ENCODE peak calls at places on chromosomes 16 and 17, in seven cellular contexts. One of them, this sample, is unnamed.
A peak's percentile ranks its signal among the peaks of the same experiment; 100 is the strongest.

GRCh38 chr16:81866820-81867440 is 87.8 kb downstream of the PLCG2 start:
- DNase-seq in hepatic stellate cell: no peak
- DNase-seq in endodermal cell: no peak
- DNase-seq in stomach: peak; percentile 55
- DNase-seq in activated T-helper 9 cell treated with anti-CD3 and anti-CD28 coated beads, Interleukin-2, amount 50 U/mL, for 16 hours: no peak
- DNase-seq in ovary: peak; percentile 36
- DNase-seq in T-helper 2 cell: no peak
- DNase-seq in this sample: no peak

GRCh38 chr16:74455213-74455612 is 33.9 kb upstream of the CLEC18B start:
- DNase-seq in endodermal cell: no peak
- DNase-seq in activated T-helper 9 cell treated with anti-CD3 and anti-CD28 coated beads, Interleukin-2, amount 50 U/mL, for 16 hours: no peak
- DNase-seq in T-helper 2 cell: no peak
- DNase-seq in ovary: no peak
- DNase-seq in hepatic stellate cell: no peak
- DNase-seq in stomach: no peak
- DNase-seq in this sample: no peak

GRCh38 chr17:76599699-76600460 is 14.2 kb upstream of the ST6GALNAC2 start:
- DNase-seq in T-helper 2 cell: no peak
- DNase-seq in stomach: no peak
- DNase-seq in endodermal cell: no peak
- DNase-seq in activated T-helper 9 cell treated with anti-CD3 and anti-CD28 coated beads, Interleukin-2, amount 50 U/mL, for 16 hours: no peak
- DNase-seq in ovary: no peak
- DNase-seq in hepatic stellate cell: no peak
- DNase-seq in this sample: no peak

GRCh38 chr16:14530046-14530445 is 100.0 kb downstream of the PARN start:
- DNase-seq in ovary: no peak
- DNase-seq in activated T-helper 9 cell treated with anti-CD3 and anti-CD28 coated beads, Interleukin-2, amount 50 U/mL, for 16 hours: no peak
- DNase-seq in stomach: no peak
- DNase-seq in endodermal cell: no peak
- DNase-seq in hepatic stellate cell: no peak
- DNase-seq in T-helper 2 cell: no peak
- DNase-seq in this sample: no peak

GRCh38 chr16:57809843-57810196 is 7.5 kb upstream of the KIFC3 start:
- DNase-seq in endodermal cell: no peak
- DNase-seq in hepatic stellate cell: no peak
- DNase-seq in stomach: no peak
- DNase-seq in activated T-helper 9 cell treated with anti-CD3 and anti-CD28 coated beads, Interleukin-2, amount 50 U/mL, for 16 hours: no peak
- DNase-seq in T-helper 2 cell: no peak
- DNase-seq in ovary: no peak
- DNase-seq in this sample: no peak

GRCh38 chr17:42617956-42618431 is 8.5 kb downstream of the TUBG1 start:
- DNase-seq in stomach: no peak
- DNase-seq in T-helper 2 cell: no peak
- DNase-seq in endodermal cell: no peak
- DNase-seq in hepatic stellate cell: no peak
- DNase-seq in activated T-helper 9 cell treated with anti-CD3 and anti-CD28 coated beads, Interleukin-2, amount 50 U/mL, for 16 hours: no peak
- DNase-seq in ovary: no peak
- DNase-seq in this sample: peak; percentile 37

GRCh38 chr17:17837380-17837821 is 615 bp upstream of the SREBF1 start:
- DNase-seq in activated T-helper 9 cell treated with anti-CD3 and anti-CD28 coated beads, Interleukin-2, amount 50 U/mL, for 16 hours: no peak
- DNase-seq in stomach: no peak
- DNase-seq in T-helper 2 cell: no peak
- DNase-seq in ovary: peak; percentile 43
- DNase-seq in hepatic stellate cell: peak; percentile 87
- DNase-seq in endodermal cell: peak; percentile 84
- DNase-seq in this sample: peak; percentile 39

GRCh38 chr17:36611345-36612072 is 10.1 kb downstream of the MRM1 start:
- DNase-seq in activated T-helper 9 cell treated with anti-CD3 and anti-CD28 coated beads, Interleukin-2, amount 50 U/mL, for 16 hours: no peak
- DNase-seq in stomach: no peak
- DNase-seq in hepatic stellate cell: no peak
- DNase-seq in endodermal cell: no peak
- DNase-seq in T-helper 2 cell: no peak
- DNase-seq in ovary: no peak
- DNase-seq in this sample: no peak

GRCh38 chr16:65480276-65480675 is 358.4 kb upstream of the CDH11 start:
- DNase-seq in endodermal cell: no peak
- DNase-seq in stomach: no peak
- DNase-seq in ovary: no peak
- DNase-seq in hepatic stellate cell: no peak
- DNase-seq in T-helper 2 cell: no peak
- DNase-seq in activated T-helper 9 cell treated with anti-CD3 and anti-CD28 coated beads, Interleukin-2, amount 50 U/mL, for 16 hours: no peak
- DNase-seq in this sample: no peak

GRCh38 chr17:72376486-72377345 is 255.9 kb downstream of the SOX9 start:
- DNase-seq in T-helper 2 cell: no peak
- DNase-seq in ovary: no peak
- DNase-seq in stomach: no peak
- DNase-seq in hepatic stellate cell: no peak
- DNase-seq in endodermal cell: no peak
- DNase-seq in activated T-helper 9 cell treated with anti-CD3 and anti-CD28 coated beads, Interleukin-2, amount 50 U/mL, for 16 hours: no peak
- DNase-seq in this sample: no peak

GRCh38 chr17:53033297-53033696 is 789.4 kb upstream of the KIF2B start:
- DNase-seq in stomach: no peak
- DNase-seq in hepatic stellate cell: no peak
- DNase-seq in ovary: no peak
- DNase-seq in endodermal cell: no peak
- DNase-seq in activated T-helper 9 cell treated with anti-CD3 and anti-CD28 coated beads, Interleukin-2, amount 50 U/mL, for 16 hours: no peak
- DNase-seq in T-helper 2 cell: no peak
- DNase-seq in this sample: no peak

GRCh38 chr17:62792122-62792800 is 15.9 kb downstream of the MARCHF10 start:
- DNase-seq in hepatic stellate cell: peak; percentile 71
- DNase-seq in endodermal cell: peak; percentile 29
- DNase-seq in stomach: no peak
- DNase-seq in activated T-helper 9 cell treated with anti-CD3 and anti-CD28 coated beads, Interleukin-2, amount 50 U/mL, for 16 hours: no peak
- DNase-seq in ovary: no peak
- DNase-seq in T-helper 2 cell: no peak
- DNase-seq in this sample: no peak

GRCh38 chr17:81738801-81739393 is 26.8 kb downstream of the SLC25A10 start:
- DNase-seq in activated T-helper 9 cell treated with anti-CD3 and anti-CD28 coated beads, Interleukin-2, amount 50 U/mL, for 16 hours: no peak
- DNase-seq in stomach: no peak
- DNase-seq in hepatic stellate cell: no peak
- DNase-seq in ovary: no peak
- DNase-seq in endodermal cell: peak; percentile 63
- DNase-seq in T-helper 2 cell: no peak
- DNase-seq in this sample: peak; percentile 12

GRCh38 chr17:28916302-28916934 is 13.5 kb upstream of the DHRS13 start:
- DNase-seq in endodermal cell: peak; percentile 83
- DNase-seq in hepatic stellate cell: no peak
- DNase-seq in T-helper 2 cell: no peak
- DNase-seq in ovary: peak; percentile 52
- DNase-seq in activated T-helper 9 cell treated with anti-CD3 and anti-CD28 coated beads, Interleukin-2, amount 50 U/mL, for 16 hours: no peak
- DNase-seq in stomach: peak; percentile 60
- DNase-seq in this sample: no peak

GRCh38 chr16:87812200-87812656 is 46.4 kb upstream of the KLHDC4 start:
- DNase-seq in stomach: no peak
- DNase-seq in hepatic stellate cell: no peak
- DNase-seq in activated T-helper 9 cell treated with anti-CD3 and anti-CD28 coated beads, Interleukin-2, amount 50 U/mL, for 16 hours: no peak
- DNase-seq in ovary: no peak
- DNase-seq in endodermal cell: no peak
- DNase-seq in T-helper 2 cell: no peak
- DNase-seq in this sample: no peak

GRCh38 chr17:8125947-8126305 is 2.0 kb upstream of the HES7 start:
- DNase-seq in activated T-helper 9 cell treated with anti-CD3 and anti-CD28 coated beads, Interleukin-2, amount 50 U/mL, for 16 hours: no peak
- DNase-seq in hepatic stellate cell: peak; percentile 28
- DNase-seq in T-helper 2 cell: no peak
- DNase-seq in stomach: no peak
- DNase-seq in endodermal cell: peak; percentile 88
- DNase-seq in ovary: no peak
- DNase-seq in this sample: peak; percentile 60

GRCh38 chr16:168424-168823 is 2.6 kb downstream of the HBM start:
- DNase-seq in T-helper 2 cell: no peak
- DNase-seq in ovary: no peak
- DNase-seq in endodermal cell: no peak
- DNase-seq in hepatic stellate cell: no peak
- DNase-seq in activated T-helper 9 cell treated with anti-CD3 and anti-CD28 coated beads, Interleukin-2, amount 50 U/mL, for 16 hours: no peak
- DNase-seq in stomach: no peak
- DNase-seq in this sample: no peak

GRCh38 chr17:36534117-36534880 is at the start of gene MYO19:
- DNase-seq in endodermal cell: peak; percentile 94
- DNase-seq in stomach: peak; percentile 72
- DNase-seq in activated T-helper 9 cell treated with anti-CD3 and anti-CD28 coated beads, Interleukin-2, amount 50 U/mL, for 16 hours: peak; percentile 45
- DNase-seq in ovary: peak; percentile 83
- DNase-seq in hepatic stellate cell: peak; percentile 66
- DNase-seq in T-helper 2 cell: peak; percentile 30
- DNase-seq in this sample: peak; percentile 57

GRCh38 chr16:4179020-4179419 is 62.8 kb upstream of the ADCY9 start:
- DNase-seq in T-helper 2 cell: no peak
- DNase-seq in endodermal cell: no peak
- DNase-seq in hepatic stellate cell: no peak
- DNase-seq in activated T-helper 9 cell treated with anti-CD3 and anti-CD28 coated beads, Interleukin-2, amount 50 U/mL, for 16 hours: no peak
- DNase-seq in stomach: no peak
- DNase-seq in ovary: peak; percentile 40
- DNase-seq in this sample: no peak

GRCh38 chr16:31807086-31807485 is 66.5 kb upstream of the ZNF267 start:
- DNase-seq in activated T-helper 9 cell treated with anti-CD3 and anti-CD28 coated beads, Interleukin-2, amount 50 U/mL, for 16 hours: no peak
- DNase-seq in hepatic stellate cell: no peak
- DNase-seq in ovary: no peak
- DNase-seq in T-helper 2 cell: no peak
- DNase-seq in endodermal cell: no peak
- DNase-seq in stomach: no peak
- DNase-seq in this sample: no peak

GRCh38 chr17:2018716-2019490 is 6.2 kb downstream of the RTN4RL1 start:
- DNase-seq in endodermal cell: no peak
- DNase-seq in hepatic stellate cell: no peak
- DNase-seq in T-helper 2 cell: no peak
- DNase-seq in activated T-helper 9 cell treated with anti-CD3 and anti-CD28 coated beads, Interleukin-2, amount 50 U/mL, for 16 hours: no peak
- DNase-seq in ovary: no peak
- DNase-seq in stomach: no peak
- DNase-seq in this sample: no peak

GRCh38 chr16:19879241-19879792 is 5.3 kb downstream of the GPRC5B start:
- DNase-seq in ovary: no peak
- DNase-seq in activated T-helper 9 cell treated with anti-CD3 and anti-CD28 coated beads, Interleukin-2, amount 50 U/mL, for 16 hours: no peak
- DNase-seq in stomach: no peak
- DNase-seq in endodermal cell: peak; percentile 79
- DNase-seq in hepatic stellate cell: no peak
- DNase-seq in T-helper 2 cell: no peak
- DNase-seq in this sample: peak; percentile 47

GRCh38 chr16:87127061-87127765 is 190.0 kb downstream of the C16orf95 start:
- DNase-seq in ovary: peak; percentile 53
- DNase-seq in activated T-helper 9 cell treated with anti-CD3 and anti-CD28 coated beads, Interleukin-2, amount 50 U/mL, for 16 hours: no peak
- DNase-seq in hepatic stellate cell: peak; percentile 80
- DNase-seq in stomach: no peak
- DNase-seq in T-helper 2 cell: no peak
- DNase-seq in endodermal cell: no peak
- DNase-seq in this sample: peak; percentile 60

GRCh38 chr16:54927125-54928015 is 3.3 kb upstream of the IRX5 start:
- DNase-seq in ovary: no peak
- DNase-seq in stomach: no peak
- DNase-seq in endodermal cell: no peak
- DNase-seq in activated T-helper 9 cell treated with anti-CD3 and anti-CD28 coated beads, Interleukin-2, amount 50 U/mL, for 16 hours: no peak
- DNase-seq in hepatic stellate cell: no peak
- DNase-seq in T-helper 2 cell: no peak
- DNase-seq in this sample: no peak

GRCh38 chr17:35244345-35245195 is 1.7 kb downstream of the SLFN5 start:
- DNase-seq in ovary: peak; percentile 45
- DNase-seq in stomach: peak; percentile 66
- DNase-seq in T-helper 2 cell: peak; percentile 83
- DNase-seq in hepatic stellate cell: peak; percentile 60
- DNase-seq in activated T-helper 9 cell treated with anti-CD3 and anti-CD28 coated beads, Interleukin-2, amount 50 U/mL, for 16 hours: peak; percentile 82
- DNase-seq in endodermal cell: peak; percentile 83
- DNase-seq in this sample: no peak

GRCh38 chr17:67129283-67129682 is 84.9 kb downstream of the CACNG1 start:
- DNase-seq in endodermal cell: no peak
- DNase-seq in T-helper 2 cell: no peak
- DNase-seq in stomach: no peak
- DNase-seq in ovary: no peak
- DNase-seq in activated T-helper 9 cell treated with anti-CD3 and anti-CD28 coated beads, Interleukin-2, amount 50 U/mL, for 16 hours: no peak
- DNase-seq in hepatic stellate cell: no peak
- DNase-seq in this sample: no peak

GRCh38 chr17:21218101-21218500 is 4.1 kb upstream of the TMEM11 start:
- DNase-seq in T-helper 2 cell: peak; percentile 46
- DNase-seq in ovary: no peak
- DNase-seq in hepatic stellate cell: peak; percentile 53
- DNase-seq in activated T-helper 9 cell treated with anti-CD3 and anti-CD28 coated beads, Interleukin-2, amount 50 U/mL, for 16 hours: peak; percentile 4
- DNase-seq in endodermal cell: peak; percentile 87
- DNase-seq in stomach: no peak
- DNase-seq in this sample: no peak

GRCh38 chr16:30557397-30557949 is 701 bp downstream of the ZNF764 start:
- DNase-seq in stomach: no peak
- DNase-seq in T-helper 2 cell: no peak
- DNase-seq in endodermal cell: no peak
- DNase-seq in ovary: no peak
- DNase-seq in hepatic stellate cell: no peak
- DNase-seq in activated T-helper 9 cell treated with anti-CD3 and anti-CD28 coated beads, Interleukin-2, amount 50 U/mL, for 16 hours: no peak
- DNase-seq in this sample: no peak